ENCODE peak calls at places on chromosomes 16 and 17, in four cellular contexts. One of them, this sample, is unnamed.

GRCh38 chr17:39848600-39848999 is 15.5 kb downstream of the IKZF3 start:
- DNase-seq in K562: no peak
- DNase-seq in GM12878: no peak
- DNase-seq in HepG2: no peak
- DNase-seq in this sample: no peak

GRCh38 chr16:80718480-80719220 is 85.7 kb downstream of the CDYL2 start:
- DNase-seq in GM12878: no peak
- DNase-seq in K562: no peak
- DNase-seq in HepG2: no peak
- DNase-seq in this sample: no peak

GRCh38 chr16:81493755-81494433 is 49.3 kb downstream of the CMIP start:
- DNase-seq in HepG2: peak; percentile 57
- DNase-seq in GM12878: no peak
- DNase-seq in K562: peak; percentile 80
- DNase-seq in this sample: peak; percentile 56

GRCh38 chr17:752620-753219 is 656 bp upstream of the GEMIN4 start:
- DNase-seq in GM12878: no peak
- DNase-seq in HepG2: no peak
- DNase-seq in K562: peak; percentile 28
- DNase-seq in this sample: peak; percentile 53

GRCh38 chr16:85072947-85073346 is 39.3 kb downstream of the CIBAR2 start:
- DNase-seq in HepG2: no peak
- DNase-seq in K562: no peak
- DNase-seq in GM12878: no peak
- DNase-seq in this sample: no peak

GRCh38 chr17:77325537-77325825 is 184.7 kb downstream of the SEC14L1 start:
- DNase-seq in K562: no peak
- DNase-seq in HepG2: no peak
- DNase-seq in GM12878: no peak
- DNase-seq in this sample: peak; percentile 3

GRCh38 chr16:31333686-31334649 is 21.0 kb upstream of the ITGAX start:
- DNase-seq in GM12878: no peak
- DNase-seq in HepG2: peak; percentile 66
- DNase-seq in K562: peak; percentile 39
- DNase-seq in this sample: peak; percentile 57

GRCh38 chr17:38509772-38510423 is 81.6 kb downstream of the ARHGAP23 start:
- DNase-seq in GM12878: no peak
- DNase-seq in HepG2: no peak
- DNase-seq in K562: peak; percentile 55
- DNase-seq in this sample: no peak

GRCh38 chr17:73211745-73212144 is 18.9 kb downstream of the COG1 start:
- DNase-seq in HepG2: no peak
- DNase-seq in K562: no peak
- DNase-seq in GM12878: no peak
- DNase-seq in this sample: no peak
- TF ChIP-seq SP1 in HepG2: no peak
- TF ChIP-seq SP1 in K562: no peak
- TF ChIP-seq SP1 in GM12878: no peak
- TF ChIP-seq SP1 in this sample: no peak

GRCh38 chr16:83315271-83315670 is 492.5 kb upstream of the HSBP1 start:
- DNase-seq in HepG2: no peak
- DNase-seq in GM12878: no peak
- DNase-seq in K562: no peak
- DNase-seq in this sample: no peak
- TF ChIP-seq TARDBP in HepG2: no peak
- TF ChIP-seq TARDBP in GM12878: no peak
- TF ChIP-seq TARDBP in K562: no peak
- TF ChIP-seq TARDBP in this sample: no peak

GRCh38 chr16:67884-68789 is 4.3 kb downstream of the RHBDF1 start:
- DNase-seq in HepG2: no peak
- DNase-seq in GM12878: no peak
- DNase-seq in K562: no peak
- DNase-seq in this sample: no peak
- TF ChIP-seq SP1 in HepG2: no peak
- TF ChIP-seq SP1 in GM12878: no peak
- TF ChIP-seq SP1 in K562: no peak
- TF ChIP-seq SP1 in this sample: no peak

GRCh38 chr16:67163164-67163902 is 1.2 kb upstream of the HSF4 start:
- DNase-seq in GM12878: no peak
- DNase-seq in HepG2: no peak
- DNase-seq in K562: no peak
- DNase-seq in this sample: no peak
- TF ChIP-seq TARDBP in GM12878: no peak
- TF ChIP-seq TARDBP in HepG2: no peak
- TF ChIP-seq TARDBP in K562: no peak
- TF ChIP-seq TARDBP in this sample: no peak

This sample was measured in HEK293T.